ENCODE peak calls at places on chromosome 21, in six cellular contexts. One of them, this sample, is unnamed.
A peak's percentile ranks its signal among the peaks of the same experiment; 100 is the strongest.

GRCh38 chr21:46096596-46096981 is 1.3 kb upstream of the COL6A2 start:
- DNase-seq in lower lobe of right lung: no peak
- DNase-seq in NCI-H2029: no peak
- DNase-seq in adipocyte: no peak
- DNase-seq in GM19239: peak; percentile 7
- DNase-seq in RWPE1: no peak
- DNase-seq in this sample: no peak

GRCh38 chr21:35990609-35991008 is 69.7 kb downstream of the SETD4 start:
- DNase-seq in RWPE1: no peak
- DNase-seq in lower lobe of right lung: no peak
- DNase-seq in GM19239: no peak
- DNase-seq in adipocyte: no peak
- DNase-seq in NCI-H2029: no peak
- DNase-seq in this sample: no peak

GRCh38 chr21:38499296-38499695 is 1.0 kb upstream of the ERG start:
- DNase-seq in lower lobe of right lung: no peak
- DNase-seq in RWPE1: no peak
- DNase-seq in NCI-H2029: no peak
- DNase-seq in GM19239: no peak
- DNase-seq in adipocyte: no peak
- DNase-seq in this sample: no peak

GRCh38 chr21:35057428-35057827 is 8.3 kb upstream of the RUNX1 start:
- DNase-seq in adipocyte: no peak
- DNase-seq in RWPE1: no peak
- DNase-seq in NCI-H2029: no peak
- DNase-seq in GM19239: no peak
- DNase-seq in lower lobe of right lung: no peak
- DNase-seq in this sample: no peak

GRCh38 chr21:26982767-26983166 is 15.9 kb upstream of the ADAMTS5 start:
- DNase-seq in GM19239: no peak
- DNase-seq in RWPE1: peak; percentile 26
- DNase-seq in adipocyte: peak; percentile 23
- DNase-seq in NCI-H2029: no peak
- DNase-seq in lower lobe of right lung: no peak
- DNase-seq in this sample: peak; percentile 21

GRCh38 chr21:44763050-44763378 is 38.6 kb downstream of the UBE2G2 start:
- DNase-seq in GM19239: no peak
- DNase-seq in adipocyte: no peak
- DNase-seq in NCI-H2029: no peak
- DNase-seq in lower lobe of right lung: no peak
- DNase-seq in RWPE1: no peak
- DNase-seq in this sample: no peak

GRCh38 chr21:32702702-32703101 is 25.1 kb downstream of the SYNJ1 start:
- DNase-seq in lower lobe of right lung: no peak
- DNase-seq in GM19239: no peak
- DNase-seq in adipocyte: no peak
- DNase-seq in NCI-H2029: peak; percentile 75
- DNase-seq in RWPE1: peak; percentile 9
- DNase-seq in this sample: peak; percentile 49

GRCh38 chr21:31752352-31752751 is 20.4 kb upstream of the SCAF4 start:
- DNase-seq in GM19239: no peak
- DNase-seq in adipocyte: peak; percentile 38
- DNase-seq in lower lobe of right lung: no peak
- DNase-seq in NCI-H2029: no peak
- DNase-seq in RWPE1: peak; percentile 44
- DNase-seq in this sample: peak; percentile 24

GRCh38 chr21:34135330-34135729 is 62.0 kb downstream of the MRPS6 start:
- DNase-seq in adipocyte: no peak
- DNase-seq in RWPE1: no peak
- DNase-seq in lower lobe of right lung: no peak
- DNase-seq in NCI-H2029: no peak
- DNase-seq in GM19239: no peak
- DNase-seq in this sample: no peak

GRCh38 chr21:39670741-39671140 is 58.0 kb downstream of the B3GALT5 start:
- DNase-seq in GM19239: no peak
- DNase-seq in RWPE1: no peak
- DNase-seq in adipocyte: no peak
- DNase-seq in lower lobe of right lung: no peak
- DNase-seq in NCI-H2029: peak; percentile 86
- DNase-seq in this sample: no peak

GRCh38 chr21:18499761-18500376 is 96.3 kb upstream of the TMPRSS15 start:
- DNase-seq in NCI-H2029: no peak
- DNase-seq in adipocyte: peak; percentile 54
- DNase-seq in GM19239: no peak
- DNase-seq in lower lobe of right lung: no peak
- DNase-seq in RWPE1: no peak
- DNase-seq in this sample: peak; percentile 4

GRCh38 chr21:31526040-31526439 is 133.5 kb upstream of the SOD1 start:
- DNase-seq in GM19239: no peak
- DNase-seq in adipocyte: no peak
- DNase-seq in NCI-H2029: no peak
- DNase-seq in RWPE1: peak; percentile 42
- DNase-seq in lower lobe of right lung: no peak
- DNase-seq in this sample: no peak

GRCh38 chr21:43814215-43815106 is 25.1 kb downstream of the RRP1 start:
- DNase-seq in RWPE1: no peak
- DNase-seq in NCI-H2029: no peak
- DNase-seq in adipocyte: no peak
- DNase-seq in GM19239: no peak
- DNase-seq in lower lobe of right lung: no peak
- DNase-seq in this sample: no peak

GRCh38 chr21:31520506-31521163 is 138.9 kb upstream of the SOD1 start:
- DNase-seq in lower lobe of right lung: no peak
- DNase-seq in GM19239: no peak
- DNase-seq in NCI-H2029: peak; percentile 29
- DNase-seq in RWPE1: no peak
- DNase-seq in adipocyte: peak; percentile 12
- DNase-seq in this sample: no peak

GRCh38 chr21:36976882-36977651 is 10.6 kb upstream of the HLCS start:
- DNase-seq in NCI-H2029: no peak
- DNase-seq in adipocyte: peak; percentile 87
- DNase-seq in lower lobe of right lung: no peak
- DNase-seq in RWPE1: peak; percentile 62
- DNase-seq in GM19239: peak; percentile 40
- DNase-seq in this sample: peak; percentile 75

GRCh38 chr21:16588433-16588860 is 858.7 kb downstream of the USP25 start:
- DNase-seq in adipocyte: peak; percentile 91
- DNase-seq in GM19239: no peak
- DNase-seq in RWPE1: peak; percentile 58
- DNase-seq in NCI-H2029: peak; percentile 64
- DNase-seq in lower lobe of right lung: peak; percentile 48
- DNase-seq in this sample: peak; percentile 74

This sample was measured in fibroblast of gingiva.